ENCODE peak calls at places on chromosome 19, in four cellular contexts. K, R, M and I are unnamed samples.

GRCh38 chr19:55681131-55682087 is 6.4 kb downstream of the EPN1 start:
- DNase-seq in K (no peak), R (no peak), M (no peak), I (no peak)

GRCh38 chr19:1063030-1063908 is 3.7 kb upstream of the ARHGAP45 start:
- DNase-seq in K (no peak), R (no peak), M (peak), I (peak)

GRCh38 chr19:56141416-56141992 is 417 bp downstream of the ZNF444 start:
- DNase-seq in K (no peak), R (no peak), M (no peak), I (no peak)

GRCh38 chr19:35076026-35076370 is 34.5 kb downstream of the HPN start:
- DNase-seq in K (no peak), R (no peak), M (no peak), I (no peak)

GRCh38 chr19:20365146-20365545 is 198.1 kb downstream of the ZNF486 start:
- DNase-seq in K (no peak), R (no peak), M (no peak), I (no peak)

GRCh38 chr19:44345969-44346368 is 10.5 kb downstream of the ZNF112 start:
- DNase-seq in K (no peak), R (no peak), M (no peak), I (no peak)

GRCh38 chr19:16518483-16519229 is 22.5 kb downstream of the C19orf44 start:
- DNase-seq in K (no peak), R (no peak), M (peak), I (no peak)

GRCh38 chr19:40134866-40135265 is 44.1 kb upstream of the ZNF780A start:
- DNase-seq in K (no peak), R (no peak), M (no peak), I (no peak)

GRCh38 chr19:8261881-8262280 is 46.3 kb downstream of the CD320 start:
- DNase-seq in K (no peak), R (no peak), M (no peak), I (no peak)

GRCh38 chr19:58450836-58451357 is 525 bp upstream of the ZNF324B start:
- DNase-seq in K (no peak), R (no peak), M (no peak), I (no peak)

GRCh38 chr19:33251526-33252090 is 26.0 kb upstream of the SLC7A10 start:
- DNase-seq in K (no peak), R (no peak), M (no peak), I (no peak)

GRCh38 chr19:11160119-11160768 is 4.7 kb upstream of the SPC24 start:
- DNase-seq in K (no peak), R (no peak), M (peak), I (no peak)

GRCh38 chr19:29779921-29780320 is 31.9 kb upstream of the CCNE1 start:
- DNase-seq in K (no peak), R (no peak), M (no peak), I (no peak)

GRCh38 chr19:10116085-10116865 is 3.4 kb downstream of the EIF3G start:
- DNase-seq in K (no peak), R (no peak), M (no peak), I (no peak)

GRCh38 chr19:45876411-45877197 is 9.3 kb downstream of the IRF2BP1 start:
- DNase-seq in K (peak), R (no peak), M (peak), I (no peak)

GRCh38 chr19:1814833-1815604 is 2.9 kb upstream of the ATP8B3 start:
- DNase-seq in K (no peak), R (no peak), M (no peak), I (no peak)

GRCh38 chr19:46528601-46529447 is 33.2 kb upstream of the PNMA8B start:
- DNase-seq in K (no peak), R (no peak), M (no peak), I (no peak)

GRCh38 chr19:7748756-7749155 is 1.4 kb upstream of the CD209 start:
- DNase-seq in K (peak), R (no peak), M (no peak), I (no peak)

GRCh38 chr19:917323-918151 is at the start of gene KISS1R:
- DNase-seq in K (peak), R (no peak), M (peak), I (peak)

GRCh38 chr19:44356383-44357111 is at the start of gene ZNF112:
- DNase-seq in K (peak), R (peak), M (peak), I (peak)

GRCh38 chr19:37519890-37520289 is 13.2 kb downstream of the ZNF793 start:
- DNase-seq in K (no peak), R (no peak), M (no peak), I (no peak)

GRCh38 chr19:2044709-2045500 is 6.1 kb downstream of the MKNK2 start:
- DNase-seq in K (no peak), R (no peak), M (peak), I (no peak)

GRCh38 chr19:46753420-46754155 is 7.3 kb upstream of the STRN4 start:
- DNase-seq in K (peak), R (no peak), M (peak), I (peak)

GRCh38 chr19:13356686-13357280 is 149.5 kb downstream of the CACNA1A start:
- DNase-seq in K (no peak), R (no peak), M (no peak), I (no peak)

GRCh38 chr19:31232220-31232619 is 117.0 kb downstream of the TSHZ3 start:
- DNase-seq in K (no peak), R (no peak), M (no peak), I (no peak)

GRCh38 chr19:35144600-35145436 is 1.8 kb downstream of the FXYD7 start:
- DNase-seq in K (no peak), R (no peak), M (peak), I (peak)

GRCh38 chr19:13920940-13921744 is 15.1 kb downstream of the CC2D1A start:
- DNase-seq in K (peak), R (peak), M (peak), I (peak)

DNA sequence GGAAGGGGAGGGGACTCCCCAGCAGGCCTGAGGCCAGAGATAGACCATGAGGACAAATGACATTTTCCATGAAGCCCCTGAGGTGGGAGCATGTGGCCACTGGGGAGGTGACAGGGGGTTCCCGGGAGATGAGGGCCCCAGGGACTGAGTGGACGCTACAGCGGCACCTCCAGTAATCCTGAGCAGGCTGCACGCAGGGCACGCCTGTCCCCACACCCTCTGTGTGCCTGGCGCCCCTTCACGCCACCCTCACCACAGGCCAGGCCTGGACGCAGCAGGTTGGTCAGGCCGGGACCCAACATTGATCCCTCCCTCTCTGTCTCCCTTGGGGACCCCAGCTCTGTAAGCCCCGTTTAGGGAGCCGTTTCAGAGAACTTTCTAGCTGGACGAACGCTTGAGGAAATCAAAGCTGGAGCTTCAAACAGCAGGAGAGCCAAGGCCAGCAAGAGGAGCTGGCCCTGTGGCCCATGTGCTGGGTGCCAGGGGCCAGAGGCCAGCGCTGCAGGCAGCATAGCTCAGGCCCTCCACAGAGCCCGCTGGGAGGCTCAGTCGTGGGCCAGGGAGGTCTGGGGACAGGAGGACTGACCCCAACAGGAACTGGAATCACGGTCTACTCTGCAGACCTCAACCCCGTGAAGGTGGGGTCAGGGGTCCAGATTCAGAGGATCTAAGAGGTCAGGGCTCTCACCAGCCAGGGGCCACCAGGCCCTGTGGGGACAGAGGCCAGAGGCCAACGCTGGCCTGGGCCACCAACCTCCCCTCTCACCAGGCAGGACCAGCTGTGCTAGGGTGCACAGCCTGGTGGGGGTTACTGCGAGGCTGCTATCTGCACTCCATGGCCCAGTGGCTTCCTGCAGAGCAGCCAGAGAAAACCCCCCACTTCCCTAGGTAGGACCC is 14.6 kb downstream of the LSM4 start:
- DNase-seq in K (no peak), R (no peak), M (no peak), I (no peak)
- TF ChIP-seq FOXK2 in K (no peak), R (no peak), M (no peak), I (no peak)

GRCh38 chr19:49389406-49389805 is 1.4 kb downstream of the KASH5 start:
- DNase-seq in K (no peak), R (no peak), M (no peak), I (no peak)

GRCh38 chr19:49390978-49391304 is 2.9 kb downstream of the KASH5 start:
- DNase-seq in K (no peak), R (no peak), M (no peak), I (no peak)

GRCh38 chr19:49391581-49392399 is 3.7 kb downstream of the KASH5 start:
- DNase-seq in K (peak), R (peak), M (peak), I (peak)

GRCh38 chr19:49390131-49390977 is 2.3 kb downstream of the KASH5 start:
- DNase-seq in K (no peak), R (no peak), M (no peak), I (no peak)

GRCh38 chr19:49387936-49388372 is at the start of gene KASH5:
- DNase-seq in K (no peak), R (no peak), M (peak), I (no peak)
- TF ChIP-seq FOXK2 in K (no peak), R (no peak), M (no peak), I (no peak)

DNA sequence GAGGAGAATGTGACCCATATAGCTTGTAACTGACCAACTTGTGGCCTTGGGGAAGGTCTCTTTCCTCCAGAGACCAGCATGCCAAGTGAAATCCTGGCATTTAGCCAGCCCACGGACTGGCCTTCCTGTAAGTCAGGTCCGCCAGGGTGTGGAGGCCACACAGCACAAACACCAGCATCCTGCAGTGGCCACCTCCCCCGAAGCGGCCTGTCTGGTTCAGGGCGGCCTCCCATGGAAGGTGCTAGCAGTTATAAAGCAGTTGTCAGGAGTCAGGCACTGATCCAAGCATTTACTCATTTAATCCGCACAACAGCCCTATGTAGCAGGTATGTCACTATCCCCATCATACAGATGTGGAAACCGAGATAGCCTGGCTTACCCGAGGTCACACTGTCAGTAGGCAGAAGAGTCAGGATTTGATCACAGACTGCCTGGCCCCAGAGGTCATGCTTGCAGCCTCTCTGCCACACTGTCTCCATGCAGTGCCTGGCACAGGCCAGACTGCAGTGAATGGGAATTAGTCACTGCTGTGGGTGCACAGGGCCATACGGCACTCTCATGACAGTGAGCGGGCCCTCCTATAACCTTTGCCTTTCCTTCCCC is 36.7 kb downstream of the CAPN12 start:
- DNase-seq in K (peak), R (no peak), M (no peak), I (no peak)
- TF ChIP-seq FOXK2 in K (no peak), R (no peak), M (no peak), I (no peak)

GRCh38 chr19:3836887-3837286 is 32.0 kb downstream of the ZFR2 start:
- DNase-seq in K (no peak), R (no peak), M (no peak), I (no peak)
- TF ChIP-seq FOXK2 in K (no peak), R (no peak), M (no peak), I (no peak)

DNA sequence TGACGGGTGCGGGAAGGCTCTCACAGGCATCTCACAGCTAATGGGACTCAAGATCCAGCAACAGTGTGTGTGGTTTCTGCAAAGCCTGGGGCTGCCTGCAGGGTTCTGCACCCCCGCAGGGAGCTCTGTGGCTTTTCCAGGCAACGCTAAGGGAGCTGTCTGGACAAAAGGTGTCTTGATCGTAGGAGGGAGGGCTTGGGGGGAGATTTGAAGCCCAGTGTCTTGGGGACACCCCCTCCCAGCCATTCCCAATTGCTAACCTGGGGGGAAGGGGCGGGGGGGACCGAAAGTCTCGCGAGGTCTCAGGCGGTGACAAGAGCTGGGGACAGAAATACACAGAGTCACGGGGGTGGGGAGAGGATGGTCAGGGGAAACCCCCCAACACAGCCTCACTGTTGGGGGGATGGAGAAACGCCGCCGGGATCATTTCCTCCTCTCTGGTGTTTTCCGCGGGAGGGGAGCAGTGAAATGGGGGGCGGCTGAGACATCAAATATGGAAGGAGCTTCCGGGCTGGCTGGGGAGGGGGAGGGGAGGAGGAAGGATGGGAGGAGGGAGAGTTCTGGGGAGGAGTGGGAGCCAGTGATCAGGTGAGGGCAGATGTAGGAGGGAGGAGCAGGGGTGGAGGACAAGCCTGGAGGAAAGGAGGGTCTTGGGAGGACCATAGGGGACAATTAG is 13.3 kb downstream of the KCNC3 start:
- DNase-seq in K (no peak), R (no peak), M (peak), I (peak)
- TF ChIP-seq FOXK2 in K (no peak), R (no peak), M (no peak), I (no peak)